ENCODE peak calls at places on chromosomes 4 and X, in four cellular contexts. H, R, D and M are unnamed samples.
A peak's percentile ranks its signal among the peaks of the same experiment; 100 is the strongest.

GRCh38 chr4:68348577-68348976 is 1.3 kb downstream of the YTHDC1 start:
- DNase-seq in H (no peak), R (peak; percentile 26), D (no peak), M (no peak)

GRCh38 chrX:39174761-39175417 is 373.6 kb downstream of the MID1IP1 start:
- DNase-seq in H (no peak), R (peak; percentile 17), D (peak; percentile 34), M (no peak)

GRCh38 chr4:142036795-142037583 is 400.6 kb downstream of the IL15 start:
- DNase-seq in H (peak; percentile 19), R (peak; percentile 72), D (no peak), M (peak; percentile 38)

GRCh38 chr4:184514121-184514988 is 40.0 kb upstream of the IRF2 start:
- DNase-seq in H (no peak), R (peak; percentile 98), D (peak; percentile 61), M (no peak)

GRCh38 chr4:73417342-73417741 is 13.3 kb downstream of the ALB start:
- DNase-seq in H (no peak), R (no peak), D (no peak), M (no peak)

GRCh38 chr4:87038837-87039715 is 104.3 kb downstream of the AFF1 start:
- DNase-seq in H (no peak), R (peak; percentile 98), D (peak; percentile 54), M (peak; percentile 28)

GRCh38 chr4:13701937-13702446 is 74.5 kb upstream of the BOD1L1 start:
- DNase-seq in H (peak; percentile 13), R (peak; percentile 79), D (peak; percentile 13), M (no peak)

GRCh38 chr4:154308207-154308606 is 183.4 kb downstream of the DCHS2 start:
- DNase-seq in H (no peak), R (no peak), D (no peak), M (no peak)

GRCh38 chr4:122810669-122811068 is 16.0 kb upstream of the FGF2 start:
- DNase-seq in H (no peak), R (peak; percentile 50), D (no peak), M (no peak)

GRCh38 chrX:43087825-43088224 is 309.9 kb upstream of the PPP1R2C start:
- DNase-seq in H (no peak), R (no peak), D (no peak), M (no peak)

GRCh38 chr4:150136036-150136435 is 57.8 kb downstream of the DCLK2 start:
- DNase-seq in H (no peak), R (no peak), D (no peak), M (no peak)

GRCh38 chrX:30615229-30615628 is 37.7 kb upstream of the TASL start:
- DNase-seq in H (no peak), R (peak; percentile 72), D (no peak), M (no peak)

GRCh38 chr4:82851902-82852750 is 38.8 kb downstream of the SEC31A start:
- DNase-seq in H (peak; percentile 33), R (peak; percentile 61), D (peak; percentile 28), M (no peak)

GRCh38 chrX:119745283-119745848 is 13.0 kb upstream of the SOWAHD start:
- DNase-seq in H (no peak), R (no peak), D (no peak), M (no peak)

GRCh38 chr4:112277220-112277619 is 8.5 kb downstream of the TIFA start:
- DNase-seq in H (no peak), R (no peak), D (no peak), M (peak; percentile 41)
- TF ChIP-seq EZH2 in H (no peak), R (no peak), D (no peak), M (no peak)

DNA sequence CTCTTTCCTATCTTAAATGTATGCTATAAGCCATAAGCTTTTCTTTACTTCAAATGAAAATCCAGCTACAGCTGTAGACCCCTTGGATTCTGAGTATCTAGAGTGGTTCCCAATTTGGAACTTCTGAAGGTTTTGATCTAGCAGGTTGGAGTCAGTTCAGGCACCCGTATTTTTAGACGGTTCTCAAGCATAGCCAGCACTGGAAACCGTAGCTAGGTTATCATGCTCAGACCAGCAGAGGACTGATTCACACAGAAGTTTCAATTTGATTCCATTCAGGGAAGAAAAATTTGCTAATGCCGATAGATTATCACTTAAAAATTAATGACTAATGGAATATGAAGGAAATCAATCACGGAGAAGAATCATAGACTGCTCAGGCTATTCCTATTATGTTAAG is 11.2 kb downstream of the PPAT start:
- DNase-seq in H (no peak), R (no peak), D (no peak), M (no peak)
- H4K20me1 ChIP-seq in H (peaks cover 70% of the 10 kb centered on the region), R (no peaks in the 10 kb centered on the region), D (no peaks in the 10 kb centered on the region), M (no peaks in the 10 kb centered on the region)

DNA sequence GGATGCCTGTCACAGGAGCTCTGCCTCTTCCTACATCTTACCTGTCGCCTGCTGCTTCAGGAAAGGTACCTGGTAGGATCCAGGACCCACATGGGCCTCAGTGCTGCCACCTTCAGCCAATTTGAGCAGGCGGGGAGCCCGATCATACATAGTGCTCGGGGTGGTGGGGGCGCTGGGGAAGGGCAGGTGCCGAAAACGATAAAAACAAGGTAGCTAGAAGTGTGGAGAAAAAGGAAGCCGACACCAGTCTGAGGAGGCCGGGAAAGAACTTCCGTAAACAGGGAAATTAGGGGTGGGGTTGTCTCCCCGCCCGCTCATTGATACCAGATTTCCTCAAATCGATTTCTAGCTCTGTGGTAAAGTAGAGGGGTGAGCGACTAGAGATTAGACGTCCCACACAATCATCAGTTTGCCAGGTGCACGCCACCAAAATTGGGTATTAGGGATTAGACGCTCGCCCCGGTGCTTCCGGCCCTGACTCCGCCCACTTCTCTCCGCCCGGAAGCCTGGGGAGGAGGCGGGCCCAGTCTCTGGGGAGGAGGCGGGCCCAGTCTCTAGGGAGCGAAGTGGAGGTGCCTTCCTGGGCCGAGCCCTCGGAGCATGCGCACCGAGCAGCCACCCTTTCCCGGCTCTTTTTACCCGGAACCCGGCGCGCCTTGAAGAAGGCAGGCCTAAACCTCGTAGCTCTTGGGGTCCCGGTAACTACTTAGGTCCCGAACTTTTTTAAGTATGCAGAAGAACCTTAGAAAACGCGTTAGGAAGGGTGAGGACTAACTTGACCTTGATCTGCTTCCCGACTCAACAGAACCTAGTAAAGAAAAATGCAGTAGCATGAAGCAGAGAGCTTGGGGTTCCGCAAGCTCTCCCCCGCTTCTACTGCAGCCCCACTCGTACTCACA is at the start of gene STPG2:
- DNase-seq in H (peak; percentile 83), R (peak; percentile 95), D (peak; percentile 96), M (peak; percentile 49)
- TF ChIP-seq EZH2 in H (no peak), R (no peak), D (no peak), M (no peak)

DNA sequence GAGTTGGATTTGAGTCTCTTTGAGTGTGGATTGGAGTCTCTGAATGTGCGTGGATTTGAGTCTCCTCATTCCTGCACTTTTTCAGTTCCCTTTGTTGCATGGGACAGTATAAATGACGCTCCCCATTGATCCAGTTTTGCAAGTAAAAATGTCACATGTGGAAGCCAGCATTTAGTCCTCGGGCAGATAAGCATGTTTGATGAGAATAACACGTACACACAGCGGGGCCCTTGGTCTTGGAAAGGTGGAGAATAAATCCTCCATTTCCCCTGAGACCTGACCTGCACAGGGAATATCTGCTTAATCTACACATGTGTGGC is 8.1 kb downstream of the P2RY8 start:
- DNase-seq in H (no peak), R (no peak), D (no peak), M (no peak)
- H4K20me1 ChIP-seq in H (no peaks in the 10 kb centered on the region), R (no peaks in the 10 kb centered on the region), D (no peaks in the 10 kb centered on the region), M (no peaks in the 10 kb centered on the region)